ENCODE peak calls at places on chromosomes 2 and 18, in eight cellular contexts. D is left lung, I is prostate gland, P is A549, F is hepatocyte, J is cardiac fibroblast, E is astrocyte of the spinal cord, T is Caco-2. A is an unnamed sample.

GRCh38 chr2:220959391-220959802 is 612.7 kb downstream of the EPHA4 start:
- DNase-seq in E (no peak), J (peak; percentile 13), F (peak; percentile 7), P (no peak), T (no peak), I (peak; percentile 40), D (no peak), A (no peak)

GRCh38 chr18:12403601-12404506 is 3.9 kb upstream of the PRELID3A start:
- DNase-seq in T (no peak), E (peak; percentile 74), J (peak; percentile 83), I (no peak), P (peak; percentile 80), F (peak; percentile 69), D (no peak), A (peak; percentile 49)

GRCh38 chr2:198362777-198363176 is 558.4 kb downstream of the PLCL1 start:
- DNase-seq in D (no peak), E (no peak), F (no peak), P (no peak), I (no peak), T (no peak), J (no peak), A (no peak)

GRCh38 chr2:190344275-190344827 is 962 bp downstream of the INPP1 start:
- DNase-seq in T (peak; percentile 69), E (no peak), P (peak; percentile 71), D (peak; percentile 67), I (peak; percentile 60), F (peak; percentile 69), J (peak; percentile 26), A (no peak)

GRCh38 chr18:57121542-57122112 is 25.3 kb upstream of the BOD1L2 start:
- DNase-seq in E (no peak), F (no peak), J (no peak), D (no peak), I (no peak), P (no peak), T (no peak), A (no peak)

GRCh38 chr18:901769-902168 is 2.9 kb upstream of the ADCYAP1 start:
- DNase-seq in T (no peak), D (no peak), P (no peak), E (no peak), J (no peak), F (no peak), I (no peak), A (no peak)

GRCh38 chr2:53253244-53253643 is 514.4 kb upstream of the CHAC2 start:
- DNase-seq in F (no peak), T (no peak), D (no peak), E (no peak), J (no peak), I (no peak), P (no peak), A (no peak)

GRCh38 chr2:23777857-23778256 is 149.1 kb downstream of the ATAD2B start:
- DNase-seq in F (no peak), D (no peak), E (no peak), T (no peak), P (no peak), J (no peak), I (no peak), A (no peak)

DNA sequence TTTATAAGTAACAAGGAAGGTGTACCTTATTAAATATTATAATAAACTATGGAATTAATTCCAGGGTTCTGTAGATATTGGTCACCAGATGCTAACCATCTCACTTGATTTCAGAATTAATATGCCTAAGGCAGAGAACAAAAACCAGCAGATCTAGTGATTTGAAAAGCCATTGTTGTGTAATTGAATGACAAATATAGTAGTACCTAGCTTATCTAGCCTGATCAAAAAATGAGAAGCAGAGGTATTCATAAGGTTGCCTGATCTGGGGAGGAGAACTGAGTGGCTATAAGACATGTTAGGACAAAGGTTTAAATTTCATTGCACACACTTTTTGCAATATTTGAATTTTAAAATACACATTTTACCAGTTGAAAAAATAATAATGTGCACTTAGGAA is 132.0 kb upstream of the UBE2E3 start:
- DNase-seq in J (no peak), T (no peak), I (no peak), E (no peak), D (no peak), P (no peak), F (no peak), A (no peak)
- TF ChIP-seq CTCF in J (no peak), T (no peak), I (no peak), E (no peak), D (no peak), P (no peak), F (no peak), A (no peak)

DNA sequence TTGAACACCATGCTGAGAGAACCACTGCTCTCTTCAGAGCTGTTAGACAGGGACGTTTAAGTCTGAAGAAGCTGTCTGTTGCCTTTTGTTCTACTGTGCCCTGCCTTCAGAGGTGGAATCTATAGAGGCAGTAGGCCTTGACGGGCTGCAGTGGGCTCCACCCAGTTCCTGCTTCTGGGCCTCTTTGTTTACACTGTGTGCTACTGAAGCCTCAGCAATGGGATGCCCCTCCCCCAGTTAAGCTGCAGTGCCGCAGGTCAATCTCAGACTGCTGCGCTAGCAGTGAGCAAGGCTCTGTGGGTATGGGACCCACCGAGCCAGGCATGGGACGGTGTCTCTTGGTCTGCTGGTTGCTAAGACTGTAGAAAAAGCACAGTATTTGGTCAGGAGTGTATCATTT is 162.3 kb upstream of the NXPH2 start:
- DNase-seq in J (no peak), I (no peak), D (no peak), P (no peak), E (no peak), T (no peak), F (peak; percentile 59), A (no peak)
- H3K4me3 ChIP-seq in J (no peak overlapping the region), I (no peak overlapping the region), D (no peak overlapping the region), P (no peak overlapping the region), E (no peak overlapping the region), T (no peak overlapping the region), F (no peak overlapping the region), A (no peak overlapping the region)

GRCh38 chr18:25310045-25310444 is 41.9 kb downstream of the ZNF521 start:
- DNase-seq in J (peak; percentile 46), T (no peak), D (no peak), P (no peak), E (peak; percentile 74), F (no peak), I (no peak), A (peak; percentile 55)
- TF ChIP-seq CTCF in J (no peak), T (no peak), D (no peak), P (no peak), E (peak; percentile 14), F (no peak), I (no peak), A (no peak)

GRCh38 chr18:59536181-59536580 is 161.0 kb downstream of the CCBE1 start:
- DNase-seq in I (no peak), J (no peak), T (no peak), D (no peak), E (no peak), P (no peak), F (no peak), A (no peak)
- H3K4me3 ChIP-seq in I (no peak overlapping the region), J (no peak overlapping the region), T (no peak overlapping the region), D (no peak overlapping the region), E (no peak overlapping the region), P (no peak overlapping the region), F (no peak overlapping the region), A (no peak overlapping the region)

DNA sequence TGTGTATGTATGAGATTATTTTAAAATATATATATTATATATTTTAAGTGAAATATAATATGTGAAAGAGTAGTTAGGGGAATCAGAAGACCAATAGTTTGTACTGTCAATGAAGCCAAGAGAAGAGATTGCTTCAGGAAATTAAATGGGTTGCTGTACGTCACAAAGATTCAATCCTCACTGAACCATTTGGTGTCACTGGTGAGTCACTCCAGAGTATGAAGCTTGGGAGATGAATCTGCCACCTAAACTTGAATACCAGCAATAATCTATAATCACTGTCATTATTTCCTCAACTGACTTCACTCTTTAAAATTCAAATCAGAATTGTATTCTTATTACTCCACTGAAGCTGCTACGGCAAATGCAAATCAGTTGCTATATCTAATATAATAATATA is 41.9 kb upstream of the SCN9A start:
- DNase-seq in I (no peak), F (peak; percentile 14), E (peak; percentile 54), T (peak; percentile 19), P (peak; percentile 58), D (no peak), J (peak; percentile 32), A (peak; percentile 8)
- TF ChIP-seq CTCF in I (no peak), F (peak; percentile 32), E (peak; percentile 19), T (no peak), P (no peak), D (no peak), J (no peak), A (peak; percentile 12)

GRCh38 chr2:205948496-205948837 is 137.5 kb downstream of the INO80D start:
- DNase-seq in E (no peak), I (no peak), F (no peak), D (no peak), T (no peak), J (no peak), P (no peak), A (no peak)

GRCh38 chr2:205948883-205949282 is 137.1 kb downstream of the INO80D start:
- DNase-seq in T (peak; percentile 29), P (peak; percentile 20), I (no peak), F (no peak), E (no peak), J (no peak), D (no peak), A (no peak)

GRCh38 chr2:205946226-205946625 is 139.7 kb downstream of the INO80D start:
- DNase-seq in J (no peak), I (no peak), E (no peak), T (no peak), F (no peak), D (no peak), P (no peak), A (no peak)

DNA sequence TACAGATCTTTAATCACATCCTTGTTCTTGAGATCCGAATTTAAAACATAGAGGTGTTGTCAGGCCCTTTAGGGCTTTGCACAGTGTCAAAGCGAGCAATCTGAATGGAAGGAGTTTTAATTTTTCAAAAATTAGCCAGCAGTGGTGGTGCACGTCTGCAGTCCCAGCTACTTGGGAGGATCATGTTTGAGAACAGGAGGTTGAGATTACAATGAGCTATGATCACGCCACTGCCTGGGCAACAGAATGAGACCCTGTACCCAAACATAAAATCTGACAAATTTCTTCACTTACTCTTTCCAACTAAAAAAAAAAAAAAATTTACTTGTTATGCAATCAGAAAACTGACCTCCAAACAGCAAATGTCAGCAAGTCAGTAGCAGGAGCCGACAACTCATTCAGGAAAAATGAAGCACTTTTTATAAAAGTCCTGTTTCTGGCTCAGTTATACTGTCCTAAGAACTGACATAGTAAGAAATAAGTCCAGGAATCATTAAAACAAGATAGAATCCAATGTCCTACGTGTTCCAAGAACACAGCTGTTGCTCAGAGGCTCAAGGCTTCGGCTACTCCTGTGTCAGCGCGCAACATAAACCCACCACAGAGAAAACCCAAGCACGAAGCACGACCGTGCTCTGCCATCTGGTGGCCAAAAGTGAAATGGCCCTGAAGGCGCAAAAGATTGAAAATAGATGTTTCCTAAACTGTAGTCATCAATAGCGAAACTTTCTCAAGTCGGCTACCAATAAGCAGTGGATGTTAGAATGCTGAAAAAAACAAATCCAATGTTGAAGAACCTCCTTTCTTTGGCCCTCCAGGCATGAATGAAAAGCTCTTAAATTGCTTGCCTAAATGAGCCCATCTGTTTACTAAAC is 138.1 kb downstream of the INO80D start:
- DNase-seq in P (peak; percentile 54), J (peak; percentile 87), I (peak; percentile 42), E (peak; percentile 70), T (peak; percentile 79), F (peak; percentile 84), D (peak; percentile 54), A (peak; percentile 59)
- H3K4me3 ChIP-seq in P (no peak overlapping the region), J (peak overlapping the region; percentile 7), I (no peak overlapping the region), E (no peak overlapping the region), T (no peak overlapping the region), F (no peak overlapping the region), D (no peak overlapping the region), A (no peak overlapping the region)

A was measured in astrocyte of the cerebellum.